ENCODE peak calls at places on chromosomes 13 and 19, in six cellular contexts. W is H9, B is IMR-90, R is neuronal stem cell, X is mesenchymal stem cell, D is H1. Y is an unnamed sample.

GRCh38 chr19:42062381-42062780 is 7.6 kb downstream of the GRIK5 start:
- DNase-seq in X (no peak), D (no peak), B (no peak), W (no peak), R (no peak), Y (no peak)

GRCh38 chr13:97658556-97658955 is 224.6 kb downstream of the RAP2A start:
- DNase-seq in X (no peak), B (no peak), D (no peak), W (no peak), R (no peak), Y (no peak)

GRCh38 chr13:77860621-77861020 is 58.0 kb downstream of the EDNRB start:
- DNase-seq in B (peak; percentile 93), W (no peak), R (no peak), X (peak; percentile 85), D (no peak), Y (peak; percentile 31)

GRCh38 chr13:94706854-94707399 is 5.4 kb downstream of the SOX21 start:
- DNase-seq in R (peak; percentile 97), X (peak; percentile 15), D (no peak), B (no peak), W (no peak), Y (no peak)

GRCh38 chr13:27919934-27920676 is at the start of gene PDX1:
- DNase-seq in X (no peak), R (peak; percentile 48), D (no peak), W (peak; percentile 80), B (no peak), Y (no peak)

GRCh38 chr19:19816679-19817078 is 4.9 kb downstream of the ZNF506 start:
- DNase-seq in W (no peak), D (no peak), B (no peak), R (no peak), X (no peak), Y (no peak)

GRCh38 chr13:27967203-27967735 is 1.8 kb downstream of the CDX2 start:
- DNase-seq in W (no peak), D (no peak), R (no peak), B (no peak), X (peak; percentile 47), Y (no peak)

GRCh38 chr13:30107536-30108136 is 199.7 kb downstream of the KATNAL1 start:
- DNase-seq in B (peak; percentile 84), W (no peak), X (peak; percentile 42), R (no peak), D (no peak), Y (peak; percentile 99)

GRCh38 chr19:33459220-33459619 is 62.4 kb downstream of the PEPD start:
- DNase-seq in R (no peak), X (no peak), D (no peak), B (no peak), W (peak; percentile 8), Y (no peak)

GRCh38 chr13:41945926-41946325 is 15.0 kb downstream of the VWA8 start:
- DNase-seq in R (no peak), W (no peak), B (no peak), X (no peak), D (no peak), Y (no peak)

GRCh38 chr13:31675521-31675953 is 63.8 kb upstream of the RXFP2 start:
- DNase-seq in D (no peak), R (no peak), W (no peak), X (no peak), B (no peak), Y (no peak)

DNA sequence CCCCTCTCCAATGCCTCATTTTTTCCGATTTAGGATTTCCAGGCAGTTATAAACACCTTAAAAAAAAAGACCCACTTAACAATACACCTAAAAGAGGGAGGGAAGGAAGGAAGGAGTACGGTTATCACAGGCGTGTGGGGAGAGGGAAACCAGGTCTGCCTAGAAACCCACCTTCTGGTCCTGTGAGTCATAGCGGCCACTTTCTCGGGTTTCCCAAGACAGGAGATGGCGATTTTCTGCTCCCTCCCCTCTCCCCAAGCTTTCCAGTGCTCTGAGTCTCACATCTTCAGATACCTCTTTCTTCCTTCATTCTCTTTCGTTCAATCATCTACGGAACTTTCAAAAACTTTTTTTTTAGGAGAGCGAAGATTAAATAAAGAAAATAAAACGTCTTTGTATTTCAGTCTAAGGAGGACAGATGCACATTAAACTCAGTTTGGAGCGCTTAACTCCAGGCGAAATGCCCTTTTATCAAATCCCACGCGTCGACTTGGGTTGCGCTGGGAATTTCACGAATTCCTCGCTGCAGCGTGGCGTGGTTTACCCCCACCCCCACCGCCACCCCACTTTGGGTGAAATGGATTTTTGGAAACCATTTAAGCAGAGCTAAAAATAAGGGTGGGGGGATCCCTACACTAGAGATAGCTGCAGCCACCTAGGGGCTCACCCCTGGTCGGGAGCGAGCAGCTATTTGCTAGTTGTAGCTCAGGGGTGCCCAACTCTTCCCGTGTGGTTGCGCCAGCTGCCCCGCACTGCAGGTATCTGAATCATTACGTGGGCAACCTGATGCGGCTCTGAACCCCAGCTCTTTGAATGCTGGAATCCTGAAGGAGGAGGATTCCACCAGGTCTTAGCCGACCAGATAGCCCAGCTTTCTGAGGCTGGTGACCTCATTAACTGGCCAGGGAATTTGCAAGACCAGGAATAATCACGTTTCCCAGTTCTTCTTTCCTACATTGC is 6.4 kb upstream of the TSHZ3 start:
- DNase-seq in R (no peak), W (peak; percentile 69), D (no peak), X (peak; percentile 73), B (no peak), Y (no peak)
- H3K14ac ChIP-seq in R (no peak overlapping the region), W (no peak overlapping the region), D (no peak overlapping the region), X (no peak overlapping the region), B (no peak overlapping the region), Y (no peak overlapping the region)

GRCh38 chr13:108915634-108916497 is 286.5 kb downstream of the MYO16 start:
- DNase-seq in R (no peak), W (peak; percentile 76), X (peak; percentile 93), D (peak; percentile 25), B (peak; percentile 88), Y (peak; percentile 77)
- H4K91ac ChIP-seq in R (no peak overlapping the region), W (no peak overlapping the region), X (peak overlapping the region; percentile 3), D (no peak overlapping the region), B (peak overlapping the region; percentile 73), Y (no peak overlapping the region)

GRCh38 chr19:11598103-11598483 is 810 bp downstream of the ZNF627 start:
- DNase-seq in X (peak; percentile 44), W (no peak), B (no peak), D (no peak), R (no peak), Y (no peak)
- H3K18ac ChIP-seq in X (peak overlapping the region; percentile 95), W (no peak overlapping the region), B (no peak overlapping the region), D (no peak overlapping the region), R (no peak overlapping the region), Y (peak overlapping the region; percentile 99)

GRCh38 chr13:113486698-113487097 is 3.8 kb downstream of the DCUN1D2 start:
- DNase-seq in R (no peak), W (no peak), D (no peak), B (no peak), X (no peak), Y (no peak)
- H3K14ac ChIP-seq in R (no peak overlapping the region), W (no peak overlapping the region), D (no peak overlapping the region), B (no peak overlapping the region), X (no peak overlapping the region), Y (no peak overlapping the region)

GRCh38 chr13:102452831-102453230 is 51.0 kb upstream of the FGF14 start:
- DNase-seq in B (peak; percentile 16), X (no peak), D (no peak), W (no peak), R (no peak), Y (no peak)
- H4K91ac ChIP-seq in B (no peak overlapping the region), X (no peak overlapping the region), D (no peak overlapping the region), W (no peak overlapping the region), R (no peak overlapping the region), Y (no peak overlapping the region)

GRCh38 chr19:36139473-36140288 is at the start of gene CAPNS1:
- DNase-seq in B (peak; percentile 93), R (peak; percentile 97), W (peak; percentile 98), D (peak; percentile 91), X (peak; percentile 95), Y (peak; percentile 99)
- H3K18ac ChIP-seq in B (peak within 1 kb of the TSS; percentile 84), R (peak within 1 kb of the TSS; percentile 98), W (peak within 1 kb of the TSS; percentile 73), D (peak within 1 kb of the TSS; percentile 90), X (peak within 1 kb of the TSS; percentile 93), Y (peak within 1 kb of the TSS; percentile 99)

GRCh38 chr19:54337858-54338230 is 1.1 kb downstream of the LILRA4 start:
- DNase-seq in W (no peak), D (no peak), R (no peak), X (no peak), B (no peak), Y (no peak)

GRCh38 chr19:54335979-54336892 is 2.7 kb downstream of the LILRA4 start:
- DNase-seq in B (no peak), D (no peak), W (no peak), X (no peak), R (no peak), Y (no peak)

GRCh38 chr19:54336893-54337857 is 1.8 kb downstream of the LILRA4 start:
- DNase-seq in B (no peak), D (no peak), R (no peak), W (no peak), X (no peak), Y (no peak)

GRCh38 chr19:54339646-54340358 is 840 bp upstream of the LILRA4 start:
- DNase-seq in R (no peak), W (no peak), B (no peak), X (no peak), D (no peak), Y (no peak)

DNA sequence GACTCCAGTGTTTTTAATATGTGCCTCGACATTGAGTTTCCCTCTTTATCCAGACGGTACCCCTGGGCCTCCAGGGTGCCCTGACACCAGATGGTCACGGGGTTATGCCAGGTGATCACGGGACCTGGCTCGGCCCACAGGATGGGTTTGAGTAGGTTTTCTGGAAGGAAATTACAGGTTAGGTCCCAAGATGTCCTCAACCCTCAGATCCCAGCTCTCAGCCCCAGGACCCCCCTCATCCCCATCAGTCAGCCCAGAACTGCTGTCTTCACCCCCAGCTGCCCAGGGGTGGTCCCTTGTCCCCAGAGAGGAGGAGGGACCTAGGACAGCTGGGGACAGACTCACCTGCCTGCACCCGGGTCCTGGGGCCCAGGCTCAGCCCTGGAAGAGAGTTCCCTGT is 441 bp downstream of the LILRA4 start:
- DNase-seq in R (no peak), B (no peak), X (no peak), W (no peak), D (no peak), Y (no peak)
- H3K14ac ChIP-seq in R (no peak overlapping the region), B (no peak overlapping the region), X (no peak overlapping the region), W (no peak overlapping the region), D (no peak overlapping the region), Y (no peak overlapping the region)

GRCh38 chr13:35594096-35594495 is 117.6 kb upstream of the MAB21L1 start:
- DNase-seq in R (no peak), D (no peak), B (no peak), W (no peak), X (no peak), Y (peak; percentile 52)
- H4K91ac ChIP-seq in R (no peak overlapping the region), D (no peak overlapping the region), B (no peak overlapping the region), W (no peak overlapping the region), X (no peak overlapping the region), Y (no peak overlapping the region)

Y was measured in trophoblast cell.